ENCODE peak calls at places on chromosomes 5 and 9, in six cellular contexts. One of them, this sample, is unnamed. For H3K9me3, the result is how much of the 10 kb centered on the place peaks cover.

GRCh38 chr9:19618816-19619215 is 170.0 kb downstream of the SLC24A2 start:
- DNase-seq in H1: no peak
- DNase-seq in IMR-90: no peak
- DNase-seq in neuronal stem cell: no peak
- DNase-seq in H9: no peak
- DNase-seq in mesenchymal stem cell: no peak
- DNase-seq in this sample: no peak

GRCh38 chr5:150599917-150600511 is 40.4 kb upstream of the SYNPO start:
- DNase-seq in H1: no peak
- DNase-seq in IMR-90: peak
- DNase-seq in neuronal stem cell: no peak
- DNase-seq in H9: no peak
- DNase-seq in mesenchymal stem cell: peak
- DNase-seq in this sample: no peak

GRCh38 chr9:35859310-35859994 is 10.7 kb downstream of the OR13J1 start:
- DNase-seq in H1: peak
- DNase-seq in IMR-90: peak
- DNase-seq in neuronal stem cell: no peak
- DNase-seq in H9: no peak
- DNase-seq in mesenchymal stem cell: no peak
- DNase-seq in this sample: no peak

GRCh38 chr9:88816591-88816990 is 174.7 kb upstream of the S1PR3 start:
- DNase-seq in H1: peak
- DNase-seq in IMR-90: no peak
- DNase-seq in neuronal stem cell: no peak
- DNase-seq in H9: no peak
- DNase-seq in mesenchymal stem cell: no peak
- DNase-seq in this sample: no peak

GRCh38 chr5:172005708-172006377 is 595 bp downstream of the FBXW11 start:
- DNase-seq in H1: peak
- DNase-seq in IMR-90: no peak
- DNase-seq in neuronal stem cell: peak
- DNase-seq in H9: peak
- DNase-seq in mesenchymal stem cell: peak
- DNase-seq in this sample: peak

GRCh38 chr9:75903785-75904360 is 13.4 kb downstream of the PCSK5 start:
- DNase-seq in H1: no peak
- DNase-seq in IMR-90: peak
- DNase-seq in neuronal stem cell: no peak
- DNase-seq in H9: no peak
- DNase-seq in mesenchymal stem cell: no peak
- DNase-seq in this sample: peak

GRCh38 chr5:87282254-87282653 is 14.6 kb downstream of the RASA1 start:
- DNase-seq in H1: no peak
- DNase-seq in IMR-90: no peak
- DNase-seq in neuronal stem cell: no peak
- DNase-seq in H9: no peak
- DNase-seq in mesenchymal stem cell: no peak
- DNase-seq in this sample: no peak

GRCh38 chr9:132054024-132054423 is 25.6 kb downstream of the MED27 start:
- DNase-seq in H1: no peak
- DNase-seq in IMR-90: no peak
- DNase-seq in neuronal stem cell: no peak
- DNase-seq in H9: peak
- DNase-seq in mesenchymal stem cell: no peak
- DNase-seq in this sample: no peak

GRCh38 chr5:56512314-56512996 is 279.3 kb upstream of the ANKRD55 start:
- DNase-seq in H1: no peak
- DNase-seq in IMR-90: no peak
- DNase-seq in neuronal stem cell: no peak
- DNase-seq in H9: no peak
- DNase-seq in mesenchymal stem cell: no peak
- DNase-seq in this sample: no peak

GRCh38 chr5:42665857-42666256 is 90.8 kb upstream of the CCDC152 start:
- DNase-seq in H1: no peak
- DNase-seq in IMR-90: no peak
- DNase-seq in neuronal stem cell: no peak
- DNase-seq in H9: no peak
- DNase-seq in mesenchymal stem cell: no peak
- DNase-seq in this sample: no peak

GRCh38 chr9:14710804-14711203 is 11.7 kb downstream of the CER1 start:
- DNase-seq in H1: no peak
- DNase-seq in IMR-90: peak
- DNase-seq in neuronal stem cell: no peak
- DNase-seq in H9: no peak
- DNase-seq in mesenchymal stem cell: peak
- DNase-seq in this sample: peak

GRCh38 chr5:171956870-171957501 is 49.5 kb downstream of the FBXW11 start:
- DNase-seq in H1: no peak
- DNase-seq in IMR-90: no peak
- DNase-seq in neuronal stem cell: no peak
- DNase-seq in H9: no peak
- DNase-seq in mesenchymal stem cell: no peak
- DNase-seq in this sample: no peak

GRCh38 chr9:108374606-108375005 is 481.2 kb downstream of the ACTL7B start:
- DNase-seq in H1: no peak
- DNase-seq in IMR-90: no peak
- DNase-seq in neuronal stem cell: no peak
- DNase-seq in H9: no peak
- DNase-seq in mesenchymal stem cell: peak
- DNase-seq in this sample: no peak

GRCh38 chr5:78331523-78332080 is 28.8 kb upstream of the SCAMP1 start:
- DNase-seq in H1: no peak
- DNase-seq in IMR-90: no peak
- DNase-seq in neuronal stem cell: peak
- DNase-seq in H9: no peak
- DNase-seq in mesenchymal stem cell: no peak
- DNase-seq in this sample: no peak

GRCh38 chr9:127606043-127606442 is 6.0 kb upstream of the STXBP1 start:
- DNase-seq in H1: no peak
- DNase-seq in IMR-90: no peak
- DNase-seq in neuronal stem cell: no peak
- DNase-seq in H9: no peak
- DNase-seq in mesenchymal stem cell: no peak
- DNase-seq in this sample: no peak
- H4K91ac ChIP-seq in H1: no peak
- H4K91ac ChIP-seq in IMR-90: no peak
- H4K91ac ChIP-seq in neuronal stem cell: no peak
- H4K91ac ChIP-seq in H9: no peak
- H4K91ac ChIP-seq in mesenchymal stem cell: no peak
- H4K91ac ChIP-seq in this sample: no peak

GRCh38 chr9:122719218-122719617 is 4.6 kb upstream of the OR1L4 start:
- DNase-seq in H1: no peak
- DNase-seq in IMR-90: no peak
- DNase-seq in neuronal stem cell: no peak
- DNase-seq in H9: no peak
- DNase-seq in mesenchymal stem cell: no peak
- DNase-seq in this sample: no peak
- H3K9me3 ChIP-seq in H1: under half
- H3K9me3 ChIP-seq in IMR-90: under half
- H3K9me3 ChIP-seq in neuronal stem cell: under half
- H3K9me3 ChIP-seq in H9: half or more
- H3K9me3 ChIP-seq in mesenchymal stem cell: half or more
- H3K9me3 ChIP-seq in this sample: under half

GRCh38 chr9:17330097-17330496 is 195.3 kb downstream of the CNTLN start:
- DNase-seq in H1: no peak
- DNase-seq in IMR-90: peak
- DNase-seq in neuronal stem cell: no peak
- DNase-seq in H9: no peak
- DNase-seq in mesenchymal stem cell: no peak
- DNase-seq in this sample: no peak

GRCh38 chr9:17332129-17332528 is 197.3 kb downstream of the CNTLN start:
- DNase-seq in H1: no peak
- DNase-seq in IMR-90: no peak
- DNase-seq in neuronal stem cell: no peak
- DNase-seq in H9: no peak
- DNase-seq in mesenchymal stem cell: no peak
- DNase-seq in this sample: no peak
- H4K91ac ChIP-seq in H1: no peak
- H4K91ac ChIP-seq in IMR-90: no peak
- H4K91ac ChIP-seq in neuronal stem cell: no peak
- H4K91ac ChIP-seq in H9: no peak
- H4K91ac ChIP-seq in mesenchymal stem cell: no peak
- H4K91ac ChIP-seq in this sample: no peak

DNA sequence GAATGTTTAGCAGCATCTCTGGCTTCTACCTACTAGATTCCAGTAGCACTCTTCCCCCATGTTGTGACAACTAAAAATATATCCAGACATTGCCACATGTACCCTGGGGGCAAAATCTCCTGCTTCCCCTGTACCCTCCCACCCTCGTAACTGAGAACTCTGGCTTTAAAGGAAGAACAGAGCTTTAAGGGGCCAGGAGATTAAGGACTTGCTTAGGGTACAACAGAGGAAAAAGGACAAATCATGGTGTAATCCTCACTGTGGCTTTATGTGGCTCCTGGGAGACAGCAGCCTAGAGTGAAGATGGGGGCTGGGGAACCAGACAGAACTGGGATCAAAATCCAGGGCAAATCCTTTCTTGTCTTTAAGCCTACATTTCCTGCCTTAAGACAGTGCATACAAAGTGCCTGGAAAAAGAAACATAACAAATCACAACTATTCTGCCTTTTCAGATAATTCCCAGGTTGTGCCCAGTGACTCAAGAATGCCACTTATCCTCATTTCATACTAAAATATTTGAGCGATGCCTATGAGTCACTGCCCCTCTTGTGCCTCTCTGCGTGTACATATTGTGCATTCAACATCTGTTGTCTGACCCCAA is 109.4 kb downstream of the DAPK1 start:
- DNase-seq in H1: no peak
- DNase-seq in IMR-90: peak
- DNase-seq in neuronal stem cell: no peak
- DNase-seq in H9: no peak
- DNase-seq in mesenchymal stem cell: peak
- DNase-seq in this sample: peak
- H3K9me3 ChIP-seq in H1: under half
- H3K9me3 ChIP-seq in IMR-90: under half
- H3K9me3 ChIP-seq in neuronal stem cell: under half
- H3K9me3 ChIP-seq in H9: under half
- H3K9me3 ChIP-seq in mesenchymal stem cell: under half
- H3K9me3 ChIP-seq in this sample: under half